ENCODE peak calls at places on chromosome 5, in seven cellular contexts. D is GM06990, R is mammary epithelial cell, O is stomach, A is K562, E is endothelial cell, F is nephron progenitor cell. Z is an unnamed sample.

GRCh38 chr5:64653776-64654175 is 36.5 kb upstream of the SHISAL2B start:
- DNase-seq in D (no peak), R (peak; percentile 24), O (no peak), F (no peak), A (no peak), E (no peak), Z (no peak)

GRCh38 chr5:20974423-20974822 is 986.4 kb upstream of the CDH18 start:
- DNase-seq in A (no peak), O (no peak), E (no peak), F (no peak), D (no peak), R (no peak), Z (no peak)

GRCh38 chr5:34918025-34918424 is 2.5 kb downstream of the BRIX1 start:
- DNase-seq in A (no peak), O (no peak), D (no peak), R (no peak), F (no peak), E (no peak), Z (no peak)

GRCh38 chr5:62473209-62473608 is 60.6 kb downstream of the IPO11 start:
- DNase-seq in R (no peak), E (no peak), A (no peak), D (no peak), O (no peak), F (no peak), Z (no peak)

GRCh38 chr5:178545156-178545555 is 45.0 kb downstream of the COL23A1 start:
- DNase-seq in A (no peak), R (no peak), F (no peak), D (no peak), O (no peak), E (no peak), Z (no peak)

GRCh38 chr5:1293997-1294838 is 650 bp downstream of the TERT start:
- DNase-seq in R (no peak), D (no peak), F (peak; percentile 51), A (no peak), O (peak; percentile 17), E (no peak), Z (no peak)

GRCh38 chr5:65163698-65164097 is 318.0 kb downstream of the ADAMTS6 start:
- DNase-seq in E (no peak), D (no peak), A (no peak), F (no peak), R (peak; percentile 33), O (no peak), Z (no peak)

GRCh38 chr5:74312746-74313145 is 327.8 kb downstream of the ENC1 start:
- DNase-seq in E (no peak), O (no peak), D (no peak), A (no peak), R (no peak), F (no peak), Z (no peak)

GRCh38 chr5:179407191-179408175 is 62.2 kb upstream of the ADAMTS2 start:
- DNase-seq in D (no peak), A (no peak), O (no peak), F (no peak), R (no peak), E (no peak), Z (peak; percentile 17)

GRCh38 chr5:176624916-176625315 is 5.4 kb downstream of the SNCB start:
- DNase-seq in A (no peak), F (no peak), E (no peak), O (no peak), D (no peak), R (no peak), Z (no peak)

GRCh38 chr5:152532714-152533113 is 127.6 kb upstream of the NMUR2 start:
- DNase-seq in A (peak; percentile 10), D (no peak), R (peak; percentile 45), O (no peak), E (peak; percentile 16), F (peak; percentile 13), Z (no peak)

GRCh38 chr5:131824631-131825030 is 27.8 kb upstream of the FNIP1 start:
- DNase-seq in F (no peak), R (no peak), D (no peak), E (no peak), O (no peak), A (no peak), Z (no peak)

GRCh38 chr5:7250609-7251008 is 145.3 kb upstream of the ADCY2 start:
- DNase-seq in R (no peak), D (no peak), O (no peak), A (no peak), E (no peak), F (no peak), Z (no peak)

GRCh38 chr5:66807743-66808142 is 211.6 kb downstream of the MAST4 start:
- DNase-seq in E (no peak), D (no peak), A (no peak), O (no peak), R (peak; percentile 80), F (no peak), Z (no peak)

GRCh38 chr5:26430323-26430722 is 608.1 kb downstream of the CDH9 start:
- DNase-seq in F (no peak), O (no peak), A (no peak), E (no peak), D (no peak), R (no peak), Z (no peak)

GRCh38 chr5:147892696-147893296 is 13.5 kb downstream of the C5orf46 start:
- DNase-seq in A (no peak), F (no peak), D (no peak), R (peak; percentile 79), O (peak; percentile 76), E (no peak), Z (no peak)

GRCh38 chr5:61053937-61054336 is 108.3 kb downstream of the SMIM15 start:
- DNase-seq in F (no peak), A (no peak), R (peak; percentile 34), O (no peak), D (no peak), E (no peak), Z (no peak)

GRCh38 chr5:31771500-31771899 is 132.6 kb downstream of the PDZD2 start:
- DNase-seq in F (no peak), R (no peak), D (no peak), E (no peak), O (no peak), A (no peak), Z (no peak)

GRCh38 chr5:31771045-31771444 is 132.1 kb downstream of the PDZD2 start:
- DNase-seq in D (peak; percentile 19), F (no peak), R (no peak), A (no peak), E (no peak), O (no peak), Z (peak; percentile 62)

GRCh38 chr5:31770157-31770556 is 131.2 kb downstream of the PDZD2 start:
- DNase-seq in F (no peak), E (no peak), A (no peak), R (no peak), D (no peak), O (no peak), Z (no peak)

GRCh38 chr5:31776976-31777651 is 138.2 kb downstream of the PDZD2 start:
- DNase-seq in R (no peak), F (no peak), D (no peak), O (no peak), A (no peak), E (no peak), Z (no peak)

GRCh38 chr5:31774779-31775178 is 135.8 kb downstream of the PDZD2 start:
- DNase-seq in O (no peak), D (no peak), F (no peak), R (no peak), A (no peak), E (no peak), Z (no peak)
- TF ChIP-seq CTCF in O (no peak), D (no peak), F (no peak), R (no peak), A (no peak), E (no peak), Z (no peak)

DNA sequence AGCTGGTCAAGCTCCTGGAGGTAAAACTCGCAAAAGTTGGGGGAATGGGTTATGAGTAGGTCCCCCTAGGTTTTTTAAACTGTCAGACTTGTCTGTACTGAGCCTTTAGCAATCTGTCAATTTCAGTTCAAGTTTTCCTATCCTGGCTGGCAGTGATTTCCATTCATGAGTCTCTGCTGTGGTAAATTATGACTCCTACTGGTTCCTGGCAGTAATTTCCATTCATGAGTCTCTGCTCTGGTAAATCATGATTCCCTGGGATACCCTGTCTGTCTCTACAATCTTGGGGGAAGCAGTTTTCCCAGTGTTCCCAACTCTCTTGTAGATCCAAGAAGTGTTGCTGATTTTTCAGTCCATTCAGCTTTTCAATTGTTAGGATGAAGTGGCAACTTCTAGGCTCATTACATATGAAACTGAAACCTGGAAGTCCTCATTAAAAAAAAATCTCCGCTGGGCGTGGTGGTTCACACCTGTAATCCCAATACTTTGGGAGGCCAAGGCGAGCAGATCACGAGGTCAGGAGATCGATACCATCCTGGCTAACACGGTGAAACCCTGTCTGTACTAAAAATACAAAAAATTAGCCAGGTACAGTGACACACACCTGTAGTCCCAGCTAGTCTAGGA is 91.3 kb upstream of the GPBP1 start:
- DNase-seq in O (no peak), A (no peak), D (no peak), F (no peak), R (peak; percentile 35), E (no peak), Z (no peak)
- TF ChIP-seq CTCF in O (no peak), A (no peak), D (no peak), F (no peak), R (peak; percentile 20), E (peak; percentile 16), Z (no peak)

DNA sequence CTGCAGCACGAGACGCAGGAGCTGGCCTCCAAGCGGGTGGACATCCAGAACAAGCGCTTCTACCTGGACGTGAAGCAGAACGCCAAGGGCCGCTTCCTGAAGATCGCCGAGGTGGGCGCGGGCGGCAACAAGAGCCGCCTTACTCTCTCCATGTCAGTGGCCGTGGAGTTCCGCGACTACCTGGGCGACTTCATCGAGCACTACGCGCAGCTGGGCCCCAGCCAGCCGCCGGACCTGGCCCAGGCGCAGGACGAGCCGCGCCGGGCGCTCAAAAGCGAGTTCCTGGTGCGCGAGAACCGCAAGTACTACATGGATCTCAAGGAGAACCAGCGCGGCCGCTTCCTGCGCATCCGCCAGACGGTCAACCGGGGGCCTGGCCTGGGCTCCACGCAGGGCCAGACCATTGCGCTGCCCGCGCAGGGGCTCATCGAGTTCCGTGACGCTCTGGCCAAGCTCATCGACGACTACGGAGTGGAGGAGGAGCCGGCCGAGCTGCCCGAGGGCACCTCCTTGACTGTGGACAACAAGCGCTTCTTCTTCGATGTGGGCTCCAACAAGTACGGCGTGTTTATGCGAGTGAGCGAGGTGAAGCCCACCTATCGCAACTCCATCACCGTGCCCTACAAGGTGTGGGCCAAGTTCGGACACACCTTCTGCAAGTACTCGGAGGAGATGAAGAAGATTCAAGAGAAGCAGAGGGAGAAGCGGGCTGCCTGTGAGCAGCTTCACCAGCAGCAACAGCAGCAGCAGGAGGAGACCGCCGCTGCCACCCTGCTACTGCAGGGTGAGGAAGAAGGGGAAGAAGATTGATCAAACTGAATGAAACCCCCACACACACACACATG is 654 bp downstream of the PURA start:
- DNase-seq in F (peak; percentile 60), R (peak; percentile 64), O (peak; percentile 70), A (peak; percentile 39), D (peak; percentile 78), E (peak; percentile 58), Z (peak; percentile 50)
- TF ChIP-seq CTCF in F (no peak), R (no peak), O (no peak), A (no peak), D (no peak), E (no peak), Z (no peak)

DNA sequence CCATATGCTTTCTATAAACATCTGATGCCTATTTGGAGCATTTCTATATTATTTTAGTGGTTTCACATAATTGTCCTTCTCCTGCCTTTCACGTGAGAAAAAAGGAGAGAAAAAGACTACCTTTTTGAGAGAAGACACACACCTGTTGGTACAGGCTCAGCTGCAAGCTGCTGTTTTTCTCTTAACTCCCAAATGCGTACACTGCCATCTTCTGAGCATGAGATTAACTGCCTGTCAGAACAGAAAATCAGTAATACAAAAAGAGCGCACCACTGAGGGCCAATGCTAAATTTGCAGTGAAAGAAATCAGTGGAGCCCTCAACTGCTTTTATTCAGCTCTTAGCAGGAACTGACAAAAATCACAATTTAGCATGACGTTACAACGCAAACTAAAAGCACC is 54.9 kb downstream of the WDR41 start:
- DNase-seq in E (no peak), A (no peak), O (no peak), D (no peak), R (no peak), F (no peak), Z (no peak)
- TF ChIP-seq CTCF in E (no peak), A (no peak), O (no peak), D (no peak), R (no peak), F (no peak), Z (no peak)